ENCODE peak calls at places on chromosome 16, in four cellular contexts. One of them, this sample, is unnamed. For H3K4me1, the result is how much of the 10 kb centered on the place peaks cover.

GRCh38 chr16:71399801-71400563 is 41.5 kb downstream of the CALB2 start:
- DNase-seq in mammary epithelial cell: no peak
- DNase-seq in H1: no peak
- DNase-seq in SJCRH30: no peak
- DNase-seq in this sample: no peak

GRCh38 chr16:54345231-54345630 is 58.6 kb upstream of the IRX3 start:
- DNase-seq in mammary epithelial cell: no peak
- DNase-seq in H1: no peak
- DNase-seq in SJCRH30: no peak
- DNase-seq in this sample: no peak

GRCh38 chr16:19177111-19177747 is 9.2 kb downstream of the SYT17 start:
- DNase-seq in mammary epithelial cell: no peak
- DNase-seq in H1: no peak
- DNase-seq in SJCRH30: no peak
- DNase-seq in this sample: no peak

GRCh38 chr16:55711959-55712876 is 56.4 kb downstream of the SLC6A2 start:
- DNase-seq in mammary epithelial cell: peak
- DNase-seq in H1: no peak
- DNase-seq in SJCRH30: peak
- DNase-seq in this sample: peak

GRCh38 chr16:82638095-82638798 is 11.5 kb downstream of the CDH13 start:
- DNase-seq in mammary epithelial cell: peak
- DNase-seq in H1: no peak
- DNase-seq in SJCRH30: no peak
- DNase-seq in this sample: no peak

GRCh38 chr16:57810197-57811024 is 8.1 kb upstream of the KIFC3 start:
- DNase-seq in mammary epithelial cell: peak
- DNase-seq in H1: no peak
- DNase-seq in SJCRH30: peak
- DNase-seq in this sample: peak

GRCh38 chr16:30122621-30123160 is 329 bp downstream of the MAPK3 start:
- DNase-seq in mammary epithelial cell: no peak
- DNase-seq in H1: no peak
- DNase-seq in SJCRH30: peak
- DNase-seq in this sample: peak

GRCh38 chr16:11609474-11610120 is 22.9 kb upstream of the LITAF start:
- DNase-seq in mammary epithelial cell: no peak
- DNase-seq in H1: no peak
- DNase-seq in SJCRH30: peak
- DNase-seq in this sample: no peak

GRCh38 chr16:69503244-69503643 is 62.5 kb upstream of the NFAT5 start:
- DNase-seq in mammary epithelial cell: no peak
- DNase-seq in H1: no peak
- DNase-seq in SJCRH30: no peak
- DNase-seq in this sample: no peak

GRCh38 chr16:30434852-30435251 is 5.0 kb upstream of the DCTPP1 start:
- DNase-seq in mammary epithelial cell: peak
- DNase-seq in H1: no peak
- DNase-seq in SJCRH30: no peak
- DNase-seq in this sample: no peak

GRCh38 chr16:58591083-58591482 is 38.5 kb downstream of the CNOT1 start:
- DNase-seq in mammary epithelial cell: no peak
- DNase-seq in H1: no peak
- DNase-seq in SJCRH30: no peak
- DNase-seq in this sample: no peak

DNA sequence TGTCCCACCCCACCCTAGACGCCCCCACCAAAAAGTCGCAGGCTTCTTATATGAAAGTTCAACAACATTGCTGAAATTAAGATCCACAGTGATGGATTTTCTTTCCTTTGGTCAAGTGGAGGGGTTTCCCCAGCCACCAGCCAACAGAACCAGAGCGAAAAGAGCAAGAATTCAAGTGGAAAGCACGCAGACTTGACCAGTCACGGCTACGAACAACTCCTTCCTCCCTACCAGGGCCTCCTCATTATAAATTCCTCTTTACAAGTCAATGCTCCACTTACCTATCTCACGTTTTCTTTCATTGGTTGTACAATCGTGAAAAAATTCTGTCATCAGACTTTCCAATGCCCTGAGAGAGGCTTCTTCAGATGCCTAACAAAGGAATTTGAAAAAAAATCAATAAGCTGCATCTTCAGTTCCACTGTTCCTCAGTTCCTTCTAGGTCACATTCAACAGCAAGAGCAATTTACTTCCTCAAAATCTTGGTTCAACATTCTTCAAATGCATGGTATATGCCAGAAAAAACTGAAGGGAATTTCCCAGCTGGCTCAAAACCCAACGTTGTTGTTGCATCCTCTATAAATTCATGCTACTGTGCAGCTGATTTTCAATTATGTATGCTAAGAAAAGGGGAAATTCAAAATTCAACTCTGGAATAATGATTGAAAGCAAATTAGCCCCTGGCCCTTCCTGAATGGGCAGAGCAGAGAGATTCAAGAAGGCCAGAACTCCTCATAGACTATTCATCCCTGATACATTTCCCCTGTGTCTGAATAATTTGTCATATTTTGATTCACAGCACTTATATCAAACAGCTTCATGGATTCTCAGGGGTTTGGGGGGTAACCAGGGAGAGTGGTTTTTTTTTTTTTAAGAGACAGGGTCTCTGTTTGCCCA is 30.9 kb downstream of the XPO6 start:
- DNase-seq in mammary epithelial cell: no peak
- DNase-seq in H1: no peak
- DNase-seq in SJCRH30: no peak
- DNase-seq in this sample: no peak
- H3K4me3 ChIP-seq in mammary epithelial cell: no peak
- H3K4me3 ChIP-seq in H1: no peak
- H3K4me3 ChIP-seq in SJCRH30: no peak
- H3K4me3 ChIP-seq in this sample: no peak

DNA sequence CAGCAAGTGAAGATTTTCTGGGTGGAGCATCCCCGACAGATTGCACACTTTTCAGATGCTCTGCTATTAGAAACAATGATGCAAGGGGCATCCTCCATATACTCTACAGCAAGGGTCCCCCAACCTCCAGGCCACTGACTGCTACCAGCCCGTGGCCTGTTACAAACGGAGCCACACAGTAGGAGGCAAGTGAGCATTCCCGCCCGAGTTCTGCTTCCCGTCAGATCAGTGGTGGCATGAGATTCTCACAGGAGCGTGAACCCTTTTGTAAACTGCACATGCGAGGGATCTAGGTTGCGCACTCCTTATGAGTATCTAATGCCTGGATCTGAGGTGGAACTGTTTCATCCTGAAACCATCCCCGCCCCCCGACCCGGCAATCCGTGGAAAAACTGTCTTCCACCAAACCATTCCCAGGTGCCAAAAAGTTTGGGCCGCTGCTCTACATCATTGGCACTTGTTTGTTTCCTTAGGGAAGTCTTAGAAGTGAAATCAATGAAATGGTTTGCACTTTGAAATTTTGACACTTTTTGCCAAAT is 4.6 kb downstream of the FAHD1 start:
- DNase-seq in mammary epithelial cell: no peak
- DNase-seq in H1: no peak
- DNase-seq in SJCRH30: no peak
- DNase-seq in this sample: no peak
- H3K4me1 ChIP-seq in mammary epithelial cell: under half
- H3K4me1 ChIP-seq in H1: under half
- H3K4me1 ChIP-seq in SJCRH30: under half
- H3K4me1 ChIP-seq in this sample: under half

GRCh38 chr16:89060207-89060794 is 33.4 kb upstream of the ACSF3 start:
- DNase-seq in mammary epithelial cell: no peak
- DNase-seq in H1: no peak
- DNase-seq in SJCRH30: no peak
- DNase-seq in this sample: no peak
- H3K4me3 ChIP-seq in mammary epithelial cell: no peak
- H3K4me3 ChIP-seq in H1: no peak
- H3K4me3 ChIP-seq in SJCRH30: no peak
- H3K4me3 ChIP-seq in this sample: no peak

GRCh38 chr16:4614571-4615388 is at the start of gene UBALD1:
- DNase-seq in mammary epithelial cell: peak
- DNase-seq in H1: no peak
- DNase-seq in SJCRH30: peak
- DNase-seq in this sample: peak

GRCh38 chr16:4617880-4618279 is 3.2 kb upstream of the UBALD1 start:
- DNase-seq in mammary epithelial cell: no peak
- DNase-seq in H1: no peak
- DNase-seq in SJCRH30: no peak
- DNase-seq in this sample: no peak

GRCh38 chr16:4613636-4614570 is 785 bp downstream of the UBALD1 start:
- DNase-seq in mammary epithelial cell: peak
- DNase-seq in H1: no peak
- DNase-seq in SJCRH30: peak
- DNase-seq in this sample: peak

GRCh38 chr16:4615389-4616046 is 830 bp upstream of the UBALD1 start:
- DNase-seq in mammary epithelial cell: no peak
- DNase-seq in H1: no peak
- DNase-seq in SJCRH30: no peak
- DNase-seq in this sample: no peak

DNA sequence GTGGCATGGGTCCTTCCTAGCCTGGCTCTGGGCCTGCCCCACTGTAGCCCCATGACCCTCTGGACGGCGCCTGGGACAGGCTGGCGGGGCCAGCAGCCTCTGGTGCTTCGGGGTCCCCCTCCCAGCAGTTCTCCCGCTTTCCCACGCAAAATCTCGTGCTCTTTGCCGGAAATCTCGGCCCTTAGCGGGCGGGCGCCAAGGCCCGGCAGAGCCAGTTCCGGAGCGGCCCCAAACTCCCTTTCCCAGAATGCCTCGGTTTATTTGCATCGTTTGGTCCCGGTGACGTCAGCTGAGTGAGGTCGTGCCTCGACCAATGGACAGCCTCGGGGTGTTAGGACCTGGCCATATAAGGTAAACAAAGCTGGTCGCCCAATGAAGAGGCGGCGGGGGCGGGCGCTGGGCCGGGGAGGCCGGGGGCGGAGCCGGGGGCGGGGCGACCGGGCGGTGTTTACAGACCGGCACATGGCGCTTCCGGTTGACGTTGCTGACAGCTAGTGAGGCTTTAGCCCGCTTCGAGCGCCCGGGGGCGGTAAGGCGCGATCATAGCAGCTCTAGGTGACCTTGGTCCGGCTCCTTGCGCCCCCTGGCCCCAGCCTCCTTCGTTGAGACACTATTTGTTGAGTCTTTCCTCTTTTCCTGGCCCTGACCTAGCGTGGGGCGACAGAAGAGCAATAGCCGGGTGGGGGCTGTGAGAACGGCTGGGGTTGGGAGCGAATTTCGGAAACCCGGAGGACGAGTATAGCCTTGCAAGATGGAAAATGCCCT is 1.5 kb upstream of the UBALD1 start:
- DNase-seq in mammary epithelial cell: peak
- DNase-seq in H1: peak
- DNase-seq in SJCRH30: peak
- DNase-seq in this sample: peak
- H3K4me1 ChIP-seq in mammary epithelial cell: half or more
- H3K4me1 ChIP-seq in H1: under half
- H3K4me1 ChIP-seq in SJCRH30: under half
- H3K4me1 ChIP-seq in this sample: under half

GRCh38 chr16:85334718-85335583 is 222.7 kb upstream of the CIBAR2 start:
- DNase-seq in mammary epithelial cell: no peak
- DNase-seq in H1: no peak
- DNase-seq in SJCRH30: no peak
- DNase-seq in this sample: peak

GRCh38 chr16:85333337-85333736 is 221.1 kb upstream of the CIBAR2 start:
- DNase-seq in mammary epithelial cell: no peak
- DNase-seq in H1: no peak
- DNase-seq in SJCRH30: no peak
- DNase-seq in this sample: no peak

GRCh38 chr16:85332175-85332574 is 219.9 kb upstream of the CIBAR2 start:
- DNase-seq in mammary epithelial cell: no peak
- DNase-seq in H1: no peak
- DNase-seq in SJCRH30: no peak
- DNase-seq in this sample: no peak

GRCh38 chr16:85335584-85336492 is 223.6 kb upstream of the CIBAR2 start:
- DNase-seq in mammary epithelial cell: no peak
- DNase-seq in H1: no peak
- DNase-seq in SJCRH30: no peak
- DNase-seq in this sample: no peak

DNA sequence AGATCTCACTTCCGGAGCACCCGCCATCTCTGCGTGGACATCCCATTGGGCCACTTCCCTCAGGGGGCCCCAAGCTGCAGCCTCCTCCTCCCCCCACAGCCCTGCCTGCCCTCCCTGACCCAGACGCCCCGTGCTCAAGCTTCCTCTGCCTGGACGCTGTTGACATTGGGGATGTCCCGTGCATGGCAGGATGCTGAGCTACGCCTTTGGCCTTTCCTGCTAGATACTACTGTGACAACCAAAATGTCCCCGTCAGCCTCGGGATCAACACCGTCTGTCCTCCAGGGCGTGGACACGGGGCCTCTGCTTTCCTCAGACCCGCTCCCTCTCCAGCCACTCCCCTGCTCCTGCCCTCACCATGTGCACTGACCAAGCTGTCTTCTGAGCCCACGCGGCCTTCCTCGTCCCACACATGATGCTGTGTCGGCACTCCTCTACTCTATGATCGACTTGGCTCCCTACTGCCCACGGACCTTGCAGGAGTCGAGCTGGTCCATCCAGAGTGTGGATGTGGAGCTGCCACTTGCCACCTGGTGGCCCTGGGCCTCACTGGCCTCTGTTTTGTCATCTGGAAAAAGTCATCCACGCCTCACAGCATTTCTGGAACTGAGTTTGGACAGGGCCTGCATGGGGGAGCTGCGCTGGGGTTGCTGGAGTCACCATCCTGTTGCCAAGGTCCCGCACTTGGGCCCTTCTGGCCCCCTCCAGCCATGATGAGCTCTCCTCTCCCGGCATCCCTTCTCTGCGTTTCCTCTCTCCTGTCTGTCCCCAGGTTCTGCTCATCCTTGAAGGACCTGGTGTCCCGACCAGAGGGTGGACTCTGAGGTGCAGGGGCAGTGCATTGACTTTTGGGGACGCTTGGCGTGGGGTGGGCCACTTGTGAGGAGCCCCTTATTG is 221.7 kb upstream of the CIBAR2 start:
- DNase-seq in mammary epithelial cell: no peak
- DNase-seq in H1: no peak
- DNase-seq in SJCRH30: no peak
- DNase-seq in this sample: no peak
- H3K4me3 ChIP-seq in mammary epithelial cell: no peak
- H3K4me3 ChIP-seq in H1: peak
- H3K4me3 ChIP-seq in SJCRH30: no peak
- H3K4me3 ChIP-seq in this sample: no peak

DNA sequence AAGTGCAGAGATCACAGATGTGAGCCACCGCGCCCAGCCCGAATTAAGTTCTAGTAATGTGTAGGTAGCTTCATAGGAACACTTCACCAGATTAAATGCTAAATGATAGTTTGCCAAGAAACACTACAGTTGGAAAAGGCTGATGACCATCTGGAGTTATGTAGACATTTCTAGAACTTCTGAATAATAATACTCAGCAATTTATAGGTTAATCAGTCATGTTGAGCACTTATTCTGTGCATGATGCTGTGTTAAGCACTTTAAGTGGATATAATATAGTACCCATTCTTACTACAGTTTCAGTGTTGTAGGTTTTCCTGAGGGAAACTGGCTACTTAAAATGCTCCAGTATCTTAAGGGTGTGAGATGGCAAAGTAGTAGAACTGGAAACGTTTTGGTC is 45.2 kb downstream of the NUP93 start:
- DNase-seq in mammary epithelial cell: no peak
- DNase-seq in H1: no peak
- DNase-seq in SJCRH30: no peak
- DNase-seq in this sample: no peak
- H3K4me1 ChIP-seq in mammary epithelial cell: under half
- H3K4me1 ChIP-seq in H1: under half
- H3K4me1 ChIP-seq in SJCRH30: under half
- H3K4me1 ChIP-seq in this sample: under half

GRCh38 chr16:7303014-7303676 is 29.5 kb upstream of the RBFOX1 start:
- DNase-seq in mammary epithelial cell: no peak
- DNase-seq in H1: no peak
- DNase-seq in SJCRH30: peak
- DNase-seq in this sample: no peak
- H3K4me3 ChIP-seq in mammary epithelial cell: no peak
- H3K4me3 ChIP-seq in H1: peak
- H3K4me3 ChIP-seq in SJCRH30: peak
- H3K4me3 ChIP-seq in this sample: no peak

This sample was measured in Caco-2.